ENCODE peak calls at places on chromosomes 13 and 19, in seven cellular contexts. A, S, L, Z, V, X and T are unnamed samples.

GRCh38 chr19:48619692-48620565 is 623 bp downstream of the SPHK2 start:
- DNase-seq in A (no peak), S (peak), L (no peak), Z (no peak), V (no peak), X (no peak), T (no peak)

GRCh38 chr19:2603320-2603719 is 99.2 kb downstream of the GNG7 start:
- DNase-seq in A (no peak), S (peak), L (no peak), Z (peak), V (no peak), X (peak), T (peak)

GRCh38 chr19:46009530-46010510 is 13.0 kb downstream of the PGLYRP1 start:
- DNase-seq in A (peak), S (peak), L (peak), Z (peak), V (peak), X (peak), T (peak)

GRCh38 chr13:98549006-98549727 is 27.7 kb downstream of the STK24 start:
- DNase-seq in A (no peak), S (no peak), L (no peak), Z (peak), V (no peak), X (no peak), T (no peak)

GRCh38 chr13:74751739-74752138 is 617.5 kb upstream of the KLF12 start:
- DNase-seq in A (no peak), S (peak), L (no peak), Z (no peak), V (no peak), X (no peak), T (no peak)

GRCh38 chr19:1445185-1445931 is 4.6 kb upstream of the APC2 start:
- DNase-seq in A (peak), S (peak), L (peak), Z (peak), V (no peak), X (peak), T (peak)

GRCh38 chr13:40340368-40341085 is 325.9 kb downstream of the FOXO1 start:
- DNase-seq in A (no peak), S (peak), L (no peak), Z (no peak), V (no peak), X (no peak), T (peak)

GRCh38 chr19:4088975-4089374 is 22.3 kb upstream of the ZBTB7A start:
- DNase-seq in A (no peak), S (no peak), L (no peak), Z (no peak), V (no peak), X (no peak), T (no peak)

DNA sequence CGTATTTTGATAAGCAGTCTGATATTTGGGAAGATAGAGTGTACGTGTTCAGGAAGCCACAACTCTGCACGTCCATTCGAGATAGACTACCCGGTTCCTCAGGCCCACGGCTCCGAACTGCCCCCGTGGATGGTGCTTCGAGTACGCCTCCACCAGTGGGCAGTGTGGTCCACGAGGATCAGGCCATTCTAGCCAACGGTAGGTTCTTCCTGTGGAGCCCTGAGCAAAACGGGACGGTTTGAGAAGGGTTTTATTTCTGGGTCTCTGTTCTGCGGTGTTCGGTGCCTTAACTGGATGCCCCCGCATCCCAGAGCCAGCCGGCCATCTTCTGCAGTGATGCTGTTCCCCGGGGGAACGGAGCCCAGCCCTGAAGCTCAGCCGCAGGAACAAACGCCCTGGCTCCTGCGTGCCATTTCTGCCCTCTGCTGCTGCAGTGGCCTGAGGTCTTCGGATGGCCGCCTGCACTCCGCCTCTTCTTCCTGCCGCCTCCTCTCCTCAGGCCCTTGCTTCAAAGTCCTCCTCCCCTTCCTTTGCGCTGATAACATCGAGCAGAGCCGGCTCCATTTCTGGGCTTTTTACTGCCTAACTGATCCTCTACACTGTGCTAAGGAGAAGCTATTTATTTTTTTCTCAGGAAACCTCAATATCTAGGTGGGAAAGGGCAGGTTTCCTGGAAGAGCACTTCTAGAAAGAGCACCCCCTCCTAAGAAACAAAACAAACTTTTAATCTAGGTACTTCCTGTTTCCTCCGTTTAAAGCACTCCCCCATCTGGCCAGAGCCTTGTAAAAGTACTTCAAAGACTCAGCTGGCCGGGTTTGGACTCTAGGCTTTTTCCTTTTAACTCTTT is 36.2 kb upstream of the SLC46A3 start:
- DNase-seq in A (peak), S (no peak), L (no peak), Z (peak), V (peak), X (peak), T (no peak)
- TF ChIP-seq CTCF in A (peak), S (no peak), L (no peak), Z (no peak), V (peak), X (no peak), T (no peak)

GRCh38 chr19:13014101-13014920 is 19.0 kb downstream of the NFIX start:
- DNase-seq in A (no peak), S (no peak), L (no peak), Z (no peak), V (no peak), X (no peak), T (peak)
- TF ChIP-seq CTCF in A (no peak), S (no peak), L (no peak), Z (no peak), V (no peak), X (no peak), T (no peak)

GRCh38 chr19:5539431-5539833 is 28.3 kb downstream of the TINCR start:
- DNase-seq in A (no peak), S (no peak), L (no peak), Z (no peak), V (no peak), X (no peak), T (peak)

GRCh38 chr19:5541456-5541855 is 26.3 kb downstream of the TINCR start:
- DNase-seq in A (no peak), S (no peak), L (no peak), Z (no peak), V (no peak), X (no peak), T (no peak)

GRCh38 chr19:5545051-5545450 is 22.7 kb downstream of the TINCR start:
- DNase-seq in A (no peak), S (no peak), L (no peak), Z (no peak), V (no peak), X (no peak), T (no peak)

GRCh38 chr19:5540208-5540607 is 27.5 kb downstream of the TINCR start:
- DNase-seq in A (no peak), S (no peak), L (no peak), Z (no peak), V (no peak), X (no peak), T (no peak)

GRCh38 chr19:5542665-5543064 is 25.1 kb downstream of the TINCR start:
- DNase-seq in A (no peak), S (no peak), L (no peak), Z (no peak), V (no peak), X (no peak), T (peak)
- TF ChIP-seq CTCF in A (no peak), S (no peak), L (no peak), Z (peak), V (peak), X (no peak), T (peak)

DNA sequence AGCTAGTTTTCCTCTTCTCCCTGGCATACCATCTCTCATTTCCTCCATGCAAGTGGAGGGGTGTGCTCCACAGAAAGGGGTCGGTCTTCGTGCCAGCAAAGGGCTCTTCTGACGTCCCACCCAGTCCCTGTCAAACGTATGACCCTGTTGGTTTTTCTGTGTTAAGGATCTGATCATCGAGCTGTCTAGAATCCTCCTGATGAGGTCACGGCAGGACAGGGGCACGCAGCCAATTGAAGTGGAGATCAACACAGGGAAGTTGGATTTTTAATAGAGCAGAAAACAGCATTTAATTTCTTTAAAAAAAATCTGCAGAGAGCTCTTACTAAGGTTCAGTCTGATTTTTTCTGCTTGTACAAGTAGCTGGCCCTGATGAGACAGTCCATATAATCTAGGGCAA is 339.4 kb downstream of the TEX29 start:
- DNase-seq in A (no peak), S (no peak), L (no peak), Z (no peak), V (no peak), X (no peak), T (no peak)
- TF ChIP-seq CTCF in A (no peak), S (no peak), L (no peak), Z (no peak), V (no peak), X (no peak), T (no peak)

GRCh38 chr13:24052547-24052981 is 108.0 kb upstream of the SPATA13 start:
- DNase-seq in A (no peak), S (no peak), L (peak), Z (peak), V (no peak), X (no peak), T (no peak)
- TF ChIP-seq CTCF in A (no peak), S (no peak), L (no peak), Z (peak), V (no peak), X (no peak), T (no peak)

DNA sequence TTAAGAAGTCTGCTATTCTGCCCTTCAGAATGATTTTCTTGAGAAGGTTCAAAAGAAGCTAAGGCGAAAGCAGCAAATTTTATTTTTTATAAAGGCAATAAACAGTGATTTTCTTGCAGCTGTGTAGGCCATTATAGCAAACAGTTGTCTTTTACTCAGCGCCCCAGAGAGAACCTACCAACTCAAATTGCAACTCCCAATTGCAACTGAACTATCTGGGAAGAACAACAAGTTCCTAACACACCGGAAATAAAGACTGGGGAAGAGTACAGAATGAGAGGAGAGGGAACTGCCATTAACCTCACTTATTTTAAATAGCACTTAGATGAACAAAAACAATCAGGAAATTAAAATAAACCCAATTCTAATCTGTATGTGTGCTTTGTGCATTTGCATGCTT is 171.2 kb downstream of the KCTD12 start:
- DNase-seq in A (no peak), S (no peak), L (no peak), Z (no peak), V (no peak), X (no peak), T (no peak)
- TF ChIP-seq CTCF in A (no peak), S (no peak), L (no peak), Z (no peak), V (no peak), X (no peak), T (no peak)

DNA sequence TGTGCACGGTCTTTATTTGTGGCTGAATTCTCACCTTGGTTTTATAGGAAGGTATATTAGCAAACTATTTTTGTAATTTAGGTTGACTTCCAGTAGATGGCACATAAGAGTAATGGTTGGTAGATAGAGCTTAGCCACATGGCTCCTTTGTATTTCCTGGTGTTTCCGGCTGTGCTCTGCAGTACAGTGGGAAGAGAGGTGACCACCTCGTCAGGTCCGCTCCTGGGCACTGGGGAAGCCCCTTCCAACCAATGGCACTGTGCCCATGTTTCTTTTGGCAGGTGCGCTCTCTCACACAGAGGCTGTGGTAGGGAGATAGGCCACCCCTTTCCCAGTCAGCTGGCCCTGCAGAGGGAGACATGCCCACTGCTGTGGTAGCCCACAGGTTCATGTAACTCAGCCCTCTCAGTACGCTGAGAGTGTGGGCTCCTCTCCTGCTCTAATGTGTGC is 74.3 kb upstream of the ATP12A start:
- DNase-seq in A (peak), S (peak), L (no peak), Z (no peak), V (peak), X (no peak), T (peak)
- TF ChIP-seq CTCF in A (peak), S (no peak), L (peak), Z (no peak), V (peak), X (no peak), T (peak)

GRCh38 chr19:32357720-32358119 is 12.3 kb downstream of the ZNF507 start:
- DNase-seq in A (no peak), S (no peak), L (no peak), Z (no peak), V (no peak), X (no peak), T (no peak)
- TF ChIP-seq CTCF in A (peak), S (no peak), L (no peak), Z (no peak), V (peak), X (no peak), T (peak)

DNA sequence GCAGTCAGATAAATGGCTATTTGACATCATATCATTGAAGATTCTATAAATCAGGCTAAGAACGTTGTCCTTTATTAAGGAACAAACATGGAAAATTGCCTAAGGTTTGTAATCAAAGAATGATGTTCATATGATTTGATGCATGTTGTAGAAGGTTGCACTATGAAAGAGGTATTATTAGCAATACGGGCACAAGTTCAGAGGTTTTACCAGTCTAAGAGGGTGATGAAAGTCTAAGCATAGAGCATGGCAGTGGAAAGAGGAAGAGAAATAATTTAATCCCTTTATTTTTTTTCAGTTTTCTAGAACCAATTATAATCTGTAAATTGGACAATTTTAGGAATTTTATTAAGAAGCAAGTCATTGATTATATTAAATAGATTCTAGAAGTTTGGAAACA is 450.7 kb downstream of the FGF14 start:
- DNase-seq in A (no peak), S (no peak), L (no peak), Z (no peak), V (no peak), X (no peak), T (no peak)
- TF ChIP-seq CTCF in A (no peak), S (no peak), L (no peak), Z (no peak), V (no peak), X (no peak), T (no peak)